ENCODE peak calls at places on chromosome 17, in nine cellular contexts. V is ovary; B is skeletal muscle cell; E is anterior cingulate cortex; H is cardiac fibroblast; G is ecto neural progenitor cell; I is cardiac septum; N is posterior cingulate gyrus; F is activated naive CD8-positive, alpha-beta T cell treated with anti-CD3 and anti-CD28 coated beads for 36 hours. C is an unnamed sample.

GRCh38 chr17:45907720-45908395 is 13.5 kb downstream of the MAPT start:
- DNase-seq in V (no peak), B (no peak), E (no peak), H (no peak), G (no peak), I (no peak), N (no peak), F (no peak), C (no peak)

GRCh38 chr17:39484178-39484577 is 22.9 kb downstream of the CDK12 start:
- DNase-seq in V (no peak), B (no peak), E (no peak), H (no peak), G (no peak), I (no peak), N (no peak), F (no peak), C (no peak)

GRCh38 chr17:652310-652709 is 62.3 kb downstream of the VPS53 start:
- DNase-seq in V (no peak), B (no peak), E (peak), H (no peak), G (no peak), I (peak), N (peak), F (no peak), C (no peak)

GRCh38 chr17:17816831-17817551 is 19.8 kb downstream of the SREBF1 start:
- DNase-seq in V (no peak), B (no peak), E (no peak), H (no peak), G (no peak), I (no peak), N (no peak), F (no peak), C (no peak)

GRCh38 chr17:8124350-8125195 is 667 bp upstream of the HES7 start:
- DNase-seq in V (no peak), B (no peak), E (no peak), H (peak), G (peak), I (no peak), N (no peak), F (no peak), C (no peak)

GRCh38 chr17:29257756-29258155 is 11.1 kb downstream of the CRYBA1 start:
- DNase-seq in V (no peak), B (peak), E (no peak), H (peak), G (no peak), I (no peak), N (no peak), F (no peak), C (no peak)

GRCh38 chr17:41456206-41456605 is 11.0 kb downstream of the KRT32 start:
- DNase-seq in V (no peak), B (no peak), E (no peak), H (no peak), G (no peak), I (no peak), N (no peak), F (no peak), C (no peak)

GRCh38 chr17:15440347-15440746 is 27.1 kb downstream of the CDRT4 start:
- DNase-seq in V (no peak), B (no peak), E (no peak), H (no peak), G (no peak), I (no peak), N (no peak), F (no peak), C (no peak)

GRCh38 chr17:68461589-68461988 is 4.3 kb upstream of the WIPI1 start:
- DNase-seq in V (no peak), B (no peak), E (no peak), H (no peak), G (no peak), I (no peak), N (no peak), F (peak), C (no peak)

GRCh38 chr17:83181991-83182619 is 102.7 kb downstream of the METRNL start:
- DNase-seq in V (peak), B (no peak), E (no peak), H (no peak), G (peak), I (peak), N (no peak), F (no peak), C (peak)

GRCh38 chr17:65723356-65723928 is 162.0 kb upstream of the AXIN2 start:
- DNase-seq in V (no peak), B (no peak), E (no peak), H (peak), G (no peak), I (no peak), N (no peak), F (no peak), C (no peak)

GRCh38 chr17:80361495-80362220 is 53.3 kb upstream of the ENDOV start:
- DNase-seq in V (no peak), B (no peak), E (no peak), H (peak), G (peak), I (peak), N (no peak), F (peak), C (no peak)

GRCh38 chr17:11644265-11645212 is 46.3 kb downstream of the DNAH9 start:
- DNase-seq in V (peak), B (peak), E (peak), H (peak), G (peak), I (no peak), N (peak), F (peak), C (peak)

GRCh38 chr17:50209472-50210248 is 8.2 kb upstream of the COL1A1 start:
- DNase-seq in V (peak), B (peak), E (no peak), H (peak), G (peak), I (peak), N (no peak), F (no peak), C (no peak)

GRCh38 chr17:70353408-70354092 is 184.2 kb downstream of the KCNJ2 start:
- DNase-seq in V (no peak), B (no peak), E (no peak), H (no peak), G (no peak), I (no peak), N (no peak), F (no peak), C (no peak)

GRCh38 chr17:48915459-48916282 is 7.5 kb downstream of the UBE2Z start:
- DNase-seq in V (no peak), B (peak), E (no peak), H (peak), G (no peak), I (no peak), N (no peak), F (peak), C (no peak)

GRCh38 chr17:82823004-82823403 is 16.8 kb downstream of the ZNF750 start:
- DNase-seq in V (no peak), B (no peak), E (no peak), H (no peak), G (no peak), I (no peak), N (no peak), F (no peak), C (no peak)

GRCh38 chr17:42121066-42121769 is at the start of gene KAT2A:
- DNase-seq in V (peak), B (peak), E (peak), H (peak), G (peak), I (peak), N (peak), F (peak), C (no peak)

GRCh38 chr17:66625321-66625767 is 209.6 kb upstream of the CACNG5 start:
- DNase-seq in V (no peak), B (no peak), E (no peak), H (peak), G (no peak), I (no peak), N (no peak), F (no peak), C (no peak)

GRCh38 chr17:57143919-57144318 is 58.9 kb downstream of the AKAP1 start:
- DNase-seq in V (no peak), B (no peak), E (no peak), H (no peak), G (no peak), I (no peak), N (no peak), F (no peak), C (no peak)

GRCh38 chr17:83098241-83099085 is 19.1 kb downstream of the METRNL start:
- DNase-seq in V (no peak), B (no peak), E (no peak), H (no peak), G (no peak), I (no peak), N (no peak), F (no peak), C (no peak)

GRCh38 chr17:55089955-55090573 is 121.5 kb downstream of the STXBP4 start:
- DNase-seq in V (no peak), B (no peak), E (no peak), H (peak), G (no peak), I (no peak), N (no peak), F (peak), C (no peak)

C was measured in vagina.